ENCODE peak calls at places on chromosome 14, in four cellular contexts. N, E, C and X are unnamed samples.

GRCh38 chr14:86796221-86797074 is 1196.5 kb downstream of the GALC start:
- DNase-seq in C (no peak), N (no peak), E (no peak), X (no peak)

GRCh38 chr14:24692382-24693352 is 58.7 kb upstream of the GZMB start:
- DNase-seq in E (peak), C (no peak), N (no peak), X (no peak)

GRCh38 chr14:71290960-71291466 is 383.8 kb downstream of the PCNX1 start:
- DNase-seq in N (peak), E (no peak), C (peak), X (peak)

GRCh38 chr14:67268456-67269115 is 27.4 kb downstream of the PALS1 start:
- DNase-seq in N (peak), C (no peak), E (no peak), X (no peak)

GRCh38 chr14:37650356-37651037 is 55.1 kb downstream of the TTC6 start:
- DNase-seq in N (peak), C (no peak), E (no peak), X (no peak)

GRCh38 chr14:94193776-94194175 is 19.7 kb downstream of the PPP4R4 start:
- DNase-seq in C (no peak), N (no peak), E (no peak), X (no peak)

GRCh38 chr14:101812071-101812470 is 50.6 kb downstream of the PPP2R5C start:
- DNase-seq in E (no peak), N (no peak), C (no peak), X (no peak)

GRCh38 chr14:54252072-54252730 is 144.6 kb upstream of the CDKN3 start:
- DNase-seq in N (peak), C (no peak), E (no peak), X (peak)

GRCh38 chr14:92528486-92529100 is 15.0 kb downstream of the RIN3 start:
- DNase-seq in C (no peak), N (no peak), E (no peak), X (no peak)

GRCh38 chr14:54675236-54676125 is 108.6 kb downstream of the SAMD4A start:
- DNase-seq in C (no peak), N (no peak), E (no peak), X (no peak)

GRCh38 chr14:92586966-92587365 is 73.4 kb downstream of the RIN3 start:
- DNase-seq in N (no peak), C (no peak), E (peak), X (no peak)

GRCh38 chr14:41986726-41987125 is 380.1 kb downstream of the LRFN5 start:
- DNase-seq in N (peak), C (peak), E (no peak), X (peak)

GRCh38 chr14:105499256-105500035 is 8.4 kb downstream of the TEDC1 start:
- DNase-seq in N (no peak), E (no peak), C (no peak), X (no peak)